ENCODE peak calls at places on chromosome 14, in seven cellular contexts. One of them, this sample, is unnamed.

GRCh38 chr14:24911324-24912095 is 138.4 kb downstream of the STXBP6 start:
- DNase-seq in body of pancreas: no peak
- DNase-seq in A673: peak; percentile 43
- DNase-seq in heart left ventricle: no peak
- DNase-seq in right atrium auricular region: no peak
- DNase-seq in GM23248: peak; percentile 96
- DNase-seq in SJSA1: peak; percentile 19
- DNase-seq in this sample: peak; percentile 13

GRCh38 chr14:100221419-100222218 is 17.3 kb upstream of the YY1 start:
- DNase-seq in body of pancreas: peak; percentile 53
- DNase-seq in A673: peak; percentile 79
- DNase-seq in heart left ventricle: no peak
- DNase-seq in right atrium auricular region: peak; percentile 69
- DNase-seq in GM23248: peak; percentile 82
- DNase-seq in SJSA1: peak; percentile 19
- DNase-seq in this sample: no peak

GRCh38 chr14:49920935-49921334 is 28.1 kb downstream of the ARF6 start:
- DNase-seq in body of pancreas: no peak
- DNase-seq in A673: no peak
- DNase-seq in heart left ventricle: no peak
- DNase-seq in right atrium auricular region: no peak
- DNase-seq in GM23248: no peak
- DNase-seq in SJSA1: no peak
- DNase-seq in this sample: no peak

GRCh38 chr14:63952933-63953437 is 100.2 kb downstream of the SYNE2 start:
- DNase-seq in body of pancreas: no peak
- DNase-seq in A673: no peak
- DNase-seq in heart left ventricle: no peak
- DNase-seq in right atrium auricular region: no peak
- DNase-seq in GM23248: peak; percentile 60
- DNase-seq in SJSA1: no peak
- DNase-seq in this sample: no peak

GRCh38 chr14:105465209-105466031 is 9.2 kb upstream of the CRIP2 start:
- DNase-seq in body of pancreas: no peak
- DNase-seq in A673: peak; percentile 85
- DNase-seq in heart left ventricle: no peak
- DNase-seq in right atrium auricular region: peak; percentile 67
- DNase-seq in GM23248: no peak
- DNase-seq in SJSA1: no peak
- DNase-seq in this sample: no peak

GRCh38 chr14:99566009-99566389 is 38.0 kb downstream of the CCDC85C start:
- DNase-seq in body of pancreas: no peak
- DNase-seq in A673: no peak
- DNase-seq in heart left ventricle: no peak
- DNase-seq in right atrium auricular region: no peak
- DNase-seq in GM23248: no peak
- DNase-seq in SJSA1: no peak
- DNase-seq in this sample: no peak

GRCh38 chr14:99554757-99555531 is 49.1 kb downstream of the CCDC85C start:
- DNase-seq in body of pancreas: peak; percentile 93
- DNase-seq in A673: no peak
- DNase-seq in heart left ventricle: no peak
- DNase-seq in right atrium auricular region: no peak
- DNase-seq in GM23248: no peak
- DNase-seq in SJSA1: no peak
- DNase-seq in this sample: no peak

GRCh38 chr14:20435454-20436362 is at the start of gene KLHL33:
- DNase-seq in body of pancreas: no peak
- DNase-seq in A673: no peak
- DNase-seq in heart left ventricle: no peak
- DNase-seq in right atrium auricular region: no peak
- DNase-seq in GM23248: no peak
- DNase-seq in SJSA1: no peak
- DNase-seq in this sample: peak; percentile 22

GRCh38 chr14:28142400-28143015 is 624.1 kb upstream of the FOXG1 start:
- DNase-seq in body of pancreas: no peak
- DNase-seq in A673: peak; percentile 2
- DNase-seq in heart left ventricle: no peak
- DNase-seq in right atrium auricular region: no peak
- DNase-seq in GM23248: no peak
- DNase-seq in SJSA1: no peak
- DNase-seq in this sample: no peak

GRCh38 chr14:53151867-53152626 is 1.1 kb downstream of the DDHD1 start:
- DNase-seq in body of pancreas: peak; percentile 53
- DNase-seq in A673: peak; percentile 63
- DNase-seq in heart left ventricle: peak; percentile 81
- DNase-seq in right atrium auricular region: peak; percentile 75
- DNase-seq in GM23248: peak; percentile 79
- DNase-seq in SJSA1: peak; percentile 61
- DNase-seq in this sample: peak; percentile 35

GRCh38 chr14:68884031-68885030 is 91.5 kb upstream of the ZFP36L1 start:
- DNase-seq in body of pancreas: no peak
- DNase-seq in A673: no peak
- DNase-seq in heart left ventricle: no peak
- DNase-seq in right atrium auricular region: no peak
- DNase-seq in GM23248: peak; percentile 99
- DNase-seq in SJSA1: no peak
- DNase-seq in this sample: peak; percentile 68

GRCh38 chr14:101965796-101966718 is 1.7 kb downstream of the DYNC1H1 start:
- DNase-seq in body of pancreas: no peak
- DNase-seq in A673: no peak
- DNase-seq in heart left ventricle: no peak
- DNase-seq in right atrium auricular region: no peak
- DNase-seq in GM23248: peak; percentile 63
- DNase-seq in SJSA1: peak; percentile 25
- DNase-seq in this sample: no peak

GRCh38 chr14:22630486-22630885 is 13.7 kb downstream of the OR6J1 start:
- DNase-seq in body of pancreas: no peak
- DNase-seq in A673: no peak
- DNase-seq in heart left ventricle: no peak
- DNase-seq in right atrium auricular region: no peak
- DNase-seq in GM23248: peak; percentile 81
- DNase-seq in SJSA1: peak; percentile 43
- DNase-seq in this sample: no peak

GRCh38 chr14:102991376-102991775 is 66.0 kb downstream of the CDC42BPB start:
- DNase-seq in body of pancreas: no peak
- DNase-seq in A673: no peak
- DNase-seq in heart left ventricle: no peak
- DNase-seq in right atrium auricular region: no peak
- DNase-seq in GM23248: peak; percentile 62
- DNase-seq in SJSA1: no peak
- DNase-seq in this sample: no peak

GRCh38 chr14:52876806-52877205 is 74.0 kb downstream of the FERMT2 start:
- DNase-seq in body of pancreas: no peak
- DNase-seq in A673: no peak
- DNase-seq in heart left ventricle: no peak
- DNase-seq in right atrium auricular region: no peak
- DNase-seq in GM23248: peak; percentile 8
- DNase-seq in SJSA1: no peak
- DNase-seq in this sample: no peak

GRCh38 chr14:73833024-73833423 is 18.6 kb upstream of the PTGR2 start:
- DNase-seq in body of pancreas: no peak
- DNase-seq in A673: no peak
- DNase-seq in heart left ventricle: no peak
- DNase-seq in right atrium auricular region: no peak
- DNase-seq in GM23248: peak; percentile 65
- DNase-seq in SJSA1: no peak
- DNase-seq in this sample: no peak

GRCh38 chr14:31239673-31240072 is 32.1 kb upstream of the HECTD1 start:
- DNase-seq in body of pancreas: no peak
- DNase-seq in A673: no peak
- DNase-seq in heart left ventricle: no peak
- DNase-seq in right atrium auricular region: no peak
- DNase-seq in GM23248: no peak
- DNase-seq in SJSA1: no peak
- DNase-seq in this sample: no peak

GRCh38 chr14:67319142-67319541 is 40.5 kb downstream of the ATP6V1D start:
- DNase-seq in body of pancreas: no peak
- DNase-seq in A673: no peak
- DNase-seq in heart left ventricle: no peak
- DNase-seq in right atrium auricular region: no peak
- DNase-seq in GM23248: no peak
- DNase-seq in SJSA1: no peak
- DNase-seq in this sample: no peak

GRCh38 chr14:61280526-61281185 is 482 bp downstream of the TMEM30B start:
- DNase-seq in body of pancreas: peak; percentile 80
- DNase-seq in A673: peak; percentile 72
- DNase-seq in heart left ventricle: peak; percentile 85
- DNase-seq in right atrium auricular region: peak; percentile 66
- DNase-seq in GM23248: peak; percentile 64
- DNase-seq in SJSA1: no peak
- DNase-seq in this sample: peak; percentile 22

GRCh38 chr14:100201701-100202100 is 37.2 kb upstream of the YY1 start:
- DNase-seq in body of pancreas: no peak
- DNase-seq in A673: no peak
- DNase-seq in heart left ventricle: peak; percentile 1
- DNase-seq in right atrium auricular region: no peak
- DNase-seq in GM23248: no peak
- DNase-seq in SJSA1: no peak
- DNase-seq in this sample: no peak

GRCh38 chr14:31829256-31829923 is 247.7 kb upstream of the ARHGAP5 start:
- DNase-seq in body of pancreas: no peak
- DNase-seq in A673: peak; percentile 54
- DNase-seq in heart left ventricle: no peak
- DNase-seq in right atrium auricular region: no peak
- DNase-seq in GM23248: peak; percentile 66
- DNase-seq in SJSA1: peak; percentile 12
- DNase-seq in this sample: no peak

GRCh38 chr14:101497910-101498860 is 63.1 kb upstream of the DIO3 start:
- DNase-seq in body of pancreas: peak; percentile 6
- DNase-seq in A673: no peak
- DNase-seq in heart left ventricle: no peak
- DNase-seq in right atrium auricular region: peak; percentile 48
- DNase-seq in GM23248: no peak
- DNase-seq in SJSA1: no peak
- DNase-seq in this sample: peak; percentile 18

GRCh38 chr14:89332031-89332430 is 85.0 kb downstream of the FOXN3 start:
- DNase-seq in body of pancreas: no peak
- DNase-seq in A673: no peak
- DNase-seq in heart left ventricle: no peak
- DNase-seq in right atrium auricular region: no peak
- DNase-seq in GM23248: peak; percentile 18
- DNase-seq in SJSA1: no peak
- DNase-seq in this sample: no peak
- H3K4me1 ChIP-seq in body of pancreas: peaks cover 6% of the 10 kb centered on the region
- H3K4me1 ChIP-seq in A673: no peaks in the 10 kb centered on the region
- H3K4me1 ChIP-seq in heart left ventricle: peaks cover 3% of the 10 kb centered on the region
- H3K4me1 ChIP-seq in right atrium auricular region: peaks cover 9% of the 10 kb centered on the region
- H3K4me1 ChIP-seq in GM23248: peaks cover 37% of the 10 kb centered on the region
- H3K4me1 ChIP-seq in SJSA1: peaks cover 18% of the 10 kb centered on the region
- H3K4me1 ChIP-seq in this sample: no peaks in the 10 kb centered on the region

GRCh38 chr14:60097974-60098373 is 6.3 kb downstream of the PCNX4 start:
- DNase-seq in body of pancreas: no peak
- DNase-seq in A673: no peak
- DNase-seq in heart left ventricle: no peak
- DNase-seq in right atrium auricular region: no peak
- DNase-seq in GM23248: no peak
- DNase-seq in SJSA1: no peak
- DNase-seq in this sample: no peak
- H3K4me1 ChIP-seq in body of pancreas: peaks cover 21% of the 10 kb centered on the region
- H3K4me1 ChIP-seq in A673: no peaks in the 10 kb centered on the region
- H3K4me1 ChIP-seq in heart left ventricle: peaks cover 16% of the 10 kb centered on the region
- H3K4me1 ChIP-seq in right atrium auricular region: peaks cover 55% of the 10 kb centered on the region
- H3K4me1 ChIP-seq in GM23248: peaks cover 47% of the 10 kb centered on the region
- H3K4me1 ChIP-seq in SJSA1: peaks cover 29% of the 10 kb centered on the region
- H3K4me1 ChIP-seq in this sample: no peaks in the 10 kb centered on the region

DNA sequence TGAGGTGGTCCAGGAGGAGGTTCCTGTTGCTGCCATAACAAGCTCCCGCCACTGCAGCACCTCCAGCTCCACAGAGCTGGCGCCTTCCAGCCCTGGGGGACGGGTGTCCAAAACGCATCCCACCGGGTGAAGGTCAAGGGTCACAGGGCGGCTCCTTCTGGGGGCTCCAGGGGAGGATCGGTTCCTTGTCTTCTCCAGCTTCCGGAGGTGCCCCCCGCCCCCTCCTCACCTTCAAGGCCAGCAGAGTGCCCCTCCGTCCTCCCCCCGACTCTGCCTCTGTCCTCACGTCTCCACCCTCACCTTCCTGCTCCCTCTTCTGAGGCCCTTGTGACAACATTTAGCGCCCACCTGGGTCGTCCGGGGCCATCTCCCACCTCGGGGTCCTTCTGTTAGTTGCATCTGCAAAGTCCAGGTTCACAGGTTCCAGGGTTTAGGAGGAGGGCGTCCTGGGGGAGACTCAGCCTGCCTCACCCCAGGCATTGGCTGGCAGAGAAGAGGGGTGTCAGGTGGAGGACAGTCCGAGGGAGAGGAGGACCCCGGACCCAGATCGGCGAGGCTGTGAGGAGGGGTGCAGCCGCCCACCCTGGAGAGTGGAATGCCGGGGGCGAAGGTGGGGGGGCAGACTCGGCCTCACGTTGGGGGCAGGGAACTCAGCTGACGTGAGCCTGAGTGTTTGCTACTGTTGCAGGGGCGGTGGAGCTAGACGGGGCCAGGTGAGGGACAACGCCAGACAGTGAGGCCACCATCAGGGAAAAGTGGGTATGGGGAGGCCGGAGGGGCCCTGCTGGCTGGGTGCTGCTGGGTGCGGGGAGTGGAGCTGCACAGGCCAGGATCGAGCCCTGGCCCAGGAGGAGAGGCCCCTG is 205.5 kb upstream of the C14orf180 start:
- DNase-seq in body of pancreas: no peak
- DNase-seq in A673: no peak
- DNase-seq in heart left ventricle: peak; percentile 51
- DNase-seq in right atrium auricular region: no peak
- DNase-seq in GM23248: no peak
- DNase-seq in SJSA1: no peak
- DNase-seq in this sample: no peak
- H3K4me1 ChIP-seq in body of pancreas: no peaks in the 10 kb centered on the region
- H3K4me1 ChIP-seq in A673: no peaks in the 10 kb centered on the region
- H3K4me1 ChIP-seq in heart left ventricle: no peaks in the 10 kb centered on the region
- H3K4me1 ChIP-seq in right atrium auricular region: no peaks in the 10 kb centered on the region
- H3K4me1 ChIP-seq in GM23248: no peaks in the 10 kb centered on the region
- H3K4me1 ChIP-seq in SJSA1: no peaks in the 10 kb centered on the region
- H3K4me1 ChIP-seq in this sample: no peaks in the 10 kb centered on the region

GRCh38 chr14:76940057-76940456 is 88.5 kb downstream of the IRF2BPL start:
- DNase-seq in body of pancreas: no peak
- DNase-seq in A673: no peak
- DNase-seq in heart left ventricle: no peak
- DNase-seq in right atrium auricular region: no peak
- DNase-seq in GM23248: no peak
- DNase-seq in SJSA1: no peak
- DNase-seq in this sample: no peak

GRCh38 chr14:76943072-76943471 is 85.4 kb downstream of the IRF2BPL start:
- DNase-seq in body of pancreas: no peak
- DNase-seq in A673: no peak
- DNase-seq in heart left ventricle: no peak
- DNase-seq in right atrium auricular region: no peak
- DNase-seq in GM23248: no peak
- DNase-seq in SJSA1: no peak
- DNase-seq in this sample: no peak

GRCh38 chr14:76939015-76939742 is 89.3 kb downstream of the IRF2BPL start:
- DNase-seq in body of pancreas: no peak
- DNase-seq in A673: no peak
- DNase-seq in heart left ventricle: no peak
- DNase-seq in right atrium auricular region: no peak
- DNase-seq in GM23248: no peak
- DNase-seq in SJSA1: no peak
- DNase-seq in this sample: no peak

GRCh38 chr14:76942288-76942778 is 86.2 kb downstream of the IRF2BPL start:
- DNase-seq in body of pancreas: no peak
- DNase-seq in A673: no peak
- DNase-seq in heart left ventricle: no peak
- DNase-seq in right atrium auricular region: no peak
- DNase-seq in GM23248: no peak
- DNase-seq in SJSA1: no peak
- DNase-seq in this sample: no peak

GRCh38 chr14:76941544-76942287 is 86.8 kb downstream of the IRF2BPL start:
- DNase-seq in body of pancreas: no peak
- DNase-seq in A673: no peak
- DNase-seq in heart left ventricle: no peak
- DNase-seq in right atrium auricular region: no peak
- DNase-seq in GM23248: no peak
- DNase-seq in SJSA1: no peak
- DNase-seq in this sample: no peak
- H3K4me1 ChIP-seq in body of pancreas: peaks cover 4% of the 10 kb centered on the region
- H3K4me1 ChIP-seq in A673: peaks cover 19% of the 10 kb centered on the region
- H3K4me1 ChIP-seq in heart left ventricle: peaks cover 18% of the 10 kb centered on the region
- H3K4me1 ChIP-seq in right atrium auricular region: peaks cover 33% of the 10 kb centered on the region
- H3K4me1 ChIP-seq in GM23248: peaks cover 26% of the 10 kb centered on the region
- H3K4me1 ChIP-seq in SJSA1: peaks cover 25% of the 10 kb centered on the region
- H3K4me1 ChIP-seq in this sample: peaks cover 12% of the 10 kb centered on the region